ENCODE peak calls at places on chromosomes 13 and 19, in four cellular contexts. E is AG09319, Y is T-helper 1 cell, T is NCI-H510A. F is an unnamed sample.

GRCh38 chr13:114070098-114070799 is 62.2 kb downstream of the RASA3 start:
- DNase-seq in E (no peak), T (no peak), Y (no peak), F (no peak)

GRCh38 chr13:112905619-112905989 is 63.4 kb upstream of the MCF2L start:
- DNase-seq in Y (no peak), E (no peak), T (no peak), F (no peak)

GRCh38 chr13:107867701-107868661 is 347.4 kb downstream of the LIG4 start:
- DNase-seq in Y (no peak), T (peak), E (no peak), F (no peak)

GRCh38 chr13:110536006-110536693 is 25.4 kb downstream of the RAB20 start:
- DNase-seq in T (no peak), Y (no peak), E (no peak), F (no peak)

GRCh38 chr19:14475251-14476073 is at the start of gene PTGER1:
- DNase-seq in Y (peak), E (no peak), T (no peak), F (no peak)

GRCh38 chr19:10134040-10134439 is 14.3 kb upstream of the EIF3G start:
- DNase-seq in E (no peak), T (no peak), Y (no peak), F (no peak)

GRCh38 chr13:31980842-31981241 is 50.7 kb upstream of the FRY start:
- DNase-seq in E (no peak), Y (no peak), T (no peak), F (no peak)

GRCh38 chr13:109088528-109088927 is 459.1 kb downstream of the MYO16 start:
- DNase-seq in Y (no peak), E (no peak), T (no peak), F (no peak)

GRCh38 chr19:18205180-18205915 is 1.5 kb upstream of the RAB3A start:
- DNase-seq in T (peak), Y (peak), E (peak), F (peak)

GRCh38 chr19:13260883-13261653 is 110.9 kb downstream of the IER2 start:
- DNase-seq in T (no peak), Y (peak), E (peak), F (no peak)

GRCh38 chr13:113864303-113864890 is 521 bp upstream of the GAS6 start:
- DNase-seq in T (no peak), Y (no peak), E (no peak), F (no peak)

GRCh38 chr13:63110431-63110830 is 1694.8 kb upstream of the PCDH20 start:
- DNase-seq in T (no peak), Y (no peak), E (peak), F (no peak)

GRCh38 chr19:51784922-51785690 is 9.9 kb upstream of the FPR3 start:
- DNase-seq in E (peak), T (no peak), Y (peak), F (no peak)

GRCh38 chr13:38685974-38686571 is 804 bp upstream of the FREM2 start:
- DNase-seq in E (no peak), Y (no peak), T (no peak), F (no peak)

GRCh38 chr13:63948045-63948444 is 2532.4 kb upstream of the PCDH20 start:
- DNase-seq in E (no peak), T (no peak), Y (no peak), F (no peak)

GRCh38 chr13:28474491-28475134 is 20.3 kb downstream of the FLT1 start:
- DNase-seq in E (no peak), T (no peak), Y (no peak), F (no peak)

GRCh38 chr13:112131740-112132113 is 64.8 kb downstream of the SOX1 start:
- DNase-seq in Y (no peak), T (no peak), E (no peak), F (no peak)

GRCh38 chr19:31338069-31338767 is 11.0 kb downstream of the TSHZ3 start:
- DNase-seq in E (no peak), T (no peak), Y (no peak), F (no peak)

GRCh38 chr19:11142528-11143171 is 12.9 kb downstream of the SPC24 start:
- DNase-seq in E (peak), T (no peak), Y (no peak), F (no peak)

GRCh38 chr13:34161829-34162544 is 344.0 kb downstream of the RFC3 start:
- DNase-seq in E (peak), Y (no peak), T (no peak), F (no peak)

GRCh38 chr13:51781246-51782022 is 22.5 kb downstream of the DHRS12 start:
- DNase-seq in Y (no peak), E (no peak), T (no peak), F (no peak)